ENCODE peak calls at places on chromosomes 4 and X, in four cellular contexts. Z is GM12865, N is brain microvascular endothelial cell, K is choroid plexus epithelial cell. B is an unnamed sample.

GRCh38 chr4:1331591-1332353 is 15.2 kb upstream of the UVSSA start:
- DNase-seq in Z (no peak), K (peak), N (no peak), B (no peak)

GRCh38 chrX:12709047-12709446 is 82.2 kb upstream of the PRPS2 start:
- DNase-seq in K (peak), N (no peak), Z (no peak), B (peak)

GRCh38 chrX:47751670-47752069 is 85.0 kb upstream of the ZNF81 start:
- DNase-seq in K (peak), N (no peak), Z (peak), B (no peak)

GRCh38 chr4:77854431-77855111 is 8.1 kb upstream of the MRPL1 start:
- DNase-seq in N (no peak), K (no peak), Z (no peak), B (no peak)

GRCh38 chr4:129453524-129453923 is 357.6 kb downstream of the C4orf33 start:
- DNase-seq in N (no peak), K (no peak), Z (no peak), B (no peak)

GRCh38 chrX:32530802-32531403 is 680.4 kb downstream of the DMD start:
- DNase-seq in Z (peak), N (peak), K (peak), B (peak)

GRCh38 chrX:151753313-151754041 is 18.9 kb downstream of the CNGA2 start:
- DNase-seq in Z (peak), K (peak), N (peak), B (peak)

GRCh38 chrX:145936769-145937168 is 119.1 kb downstream of the SLITRK2 start:
- DNase-seq in K (no peak), N (no peak), Z (no peak), B (no peak)

GRCh38 chr4:173528378-173529321 is 1.4 kb downstream of the HAND2 start:
- DNase-seq in K (no peak), N (no peak), Z (no peak), B (no peak)

GRCh38 chr4:171676555-171677215 is 136.5 kb upstream of the GALNTL6 start:
- DNase-seq in Z (peak), K (no peak), N (no peak), B (no peak)

GRCh38 chr4:107213410-107213809 is 177.3 kb upstream of the DKK2 start:
- DNase-seq in K (no peak), N (no peak), Z (no peak), B (no peak)
- TF ChIP-seq CTCF in K (no peak), N (no peak), Z (no peak), B (no peak)

GRCh38 chr4:114807759-114808404 is 209.3 kb downstream of the UGT8 start:
- DNase-seq in Z (peak), N (peak), K (peak), B (no peak)
- TF ChIP-seq CTCF in Z (peak), N (peak), K (peak), B (peak)

GRCh38 chr4:13403833-13404232 is 80.3 kb downstream of the RAB28 start:
- DNase-seq in N (no peak), Z (no peak), K (no peak), B (no peak)
- TF ChIP-seq CTCF in N (no peak), Z (no peak), K (peak), B (no peak)

DNA sequence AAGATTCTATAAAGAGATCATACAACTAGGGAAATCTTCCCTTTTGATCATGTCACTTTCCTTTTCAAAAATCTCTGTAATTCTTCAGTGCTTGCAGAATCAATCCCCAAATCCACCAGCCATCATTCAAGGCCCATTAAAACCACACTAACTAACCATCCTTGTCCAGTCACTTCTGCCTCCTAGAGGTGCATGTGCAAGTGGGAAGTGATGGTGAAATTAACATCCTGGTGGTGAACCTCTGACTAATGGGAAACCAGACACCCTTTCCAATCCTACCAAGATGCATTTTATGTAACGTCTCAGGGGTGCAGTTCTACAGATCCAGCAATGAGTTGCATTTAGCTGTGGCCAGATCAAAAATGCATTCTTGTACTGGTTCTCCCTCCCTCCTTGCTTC is 341.8 kb downstream of the RAPGEF2 start:
- DNase-seq in N (peak), K (peak), Z (no peak), B (no peak)
- TF ChIP-seq CTCF in N (peak), K (peak), Z (no peak), B (peak)

GRCh38 chrX:29617725-29618124 is 597.6 kb upstream of the MAGEB2 start:
- DNase-seq in Z (peak), N (no peak), K (peak), B (no peak)
- TF ChIP-seq CTCF in Z (no peak), N (peak), K (peak), B (peak)

GRCh38 chrX:21756785-21757529 is 959 bp downstream of the SMPX start:
- DNase-seq in N (no peak), K (no peak), Z (no peak), B (no peak)
- TF ChIP-seq CTCF in N (no peak), K (no peak), Z (no peak), B (no peak)

DNA sequence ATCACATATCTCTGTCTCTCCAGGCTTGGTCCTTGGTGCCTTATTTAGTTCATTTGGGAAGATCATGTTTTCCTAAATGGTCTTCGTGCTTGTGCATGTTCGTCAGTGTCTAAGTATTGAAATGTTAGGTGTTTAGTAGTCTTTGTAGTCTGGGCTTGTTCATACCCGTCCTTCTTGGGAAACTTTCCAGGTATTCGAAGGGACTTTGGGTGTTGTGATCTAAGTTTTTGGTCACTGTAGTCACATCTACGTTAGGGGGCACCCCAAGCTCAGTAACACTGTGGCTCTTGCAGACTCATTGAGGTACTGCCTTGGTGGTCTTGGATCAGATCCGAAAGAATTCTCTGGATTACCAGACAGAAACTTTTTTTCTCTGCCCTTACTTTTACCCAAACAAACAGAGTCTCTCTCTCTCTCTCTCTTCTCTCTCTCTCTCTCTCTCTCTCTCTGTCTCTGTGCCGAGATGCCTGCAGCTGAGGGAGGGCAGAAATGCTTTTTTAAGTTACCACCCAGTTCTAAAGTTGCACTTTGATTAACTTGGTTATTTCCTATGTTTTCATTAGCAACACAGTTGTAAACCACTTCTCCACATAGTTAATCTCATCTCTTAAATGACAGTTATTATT is 67.6 kb upstream of the SLC7A3 start:
- DNase-seq in K (peak), Z (peak), N (peak), B (peak)
- TF ChIP-seq CTCF in K (peak), Z (peak), N (peak), B (peak)

DNA sequence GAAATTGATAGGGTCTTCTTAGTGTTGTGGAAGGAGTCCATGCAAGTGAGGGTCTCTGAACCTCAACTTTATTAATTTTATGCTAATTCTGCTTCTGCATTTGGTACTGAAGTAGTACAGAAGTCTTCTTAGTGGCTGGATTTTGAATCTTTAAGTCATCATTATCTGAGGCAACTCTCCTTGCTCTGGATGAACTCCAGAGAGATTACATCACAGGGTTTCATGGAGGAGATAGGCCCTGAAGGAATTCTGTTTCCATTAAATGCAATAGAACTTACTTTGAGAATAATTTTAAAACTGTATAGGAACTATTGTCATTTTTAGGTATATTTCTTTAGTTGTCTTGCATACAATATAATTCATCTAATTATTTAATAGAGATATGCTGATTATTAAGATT is 451.2 kb downstream of the FAT4 start:
- DNase-seq in K (peak), N (no peak), Z (no peak), B (no peak)
- TF ChIP-seq CTCF in K (no peak), N (no peak), Z (no peak), B (no peak)

GRCh38 chr4:165112258-165113156 is at the start of gene TMEM192:
- DNase-seq in K (peak), Z (peak), N (peak), B (peak)
- TF ChIP-seq CTCF in K (peak), Z (peak), N (peak), B (peak)

DNA sequence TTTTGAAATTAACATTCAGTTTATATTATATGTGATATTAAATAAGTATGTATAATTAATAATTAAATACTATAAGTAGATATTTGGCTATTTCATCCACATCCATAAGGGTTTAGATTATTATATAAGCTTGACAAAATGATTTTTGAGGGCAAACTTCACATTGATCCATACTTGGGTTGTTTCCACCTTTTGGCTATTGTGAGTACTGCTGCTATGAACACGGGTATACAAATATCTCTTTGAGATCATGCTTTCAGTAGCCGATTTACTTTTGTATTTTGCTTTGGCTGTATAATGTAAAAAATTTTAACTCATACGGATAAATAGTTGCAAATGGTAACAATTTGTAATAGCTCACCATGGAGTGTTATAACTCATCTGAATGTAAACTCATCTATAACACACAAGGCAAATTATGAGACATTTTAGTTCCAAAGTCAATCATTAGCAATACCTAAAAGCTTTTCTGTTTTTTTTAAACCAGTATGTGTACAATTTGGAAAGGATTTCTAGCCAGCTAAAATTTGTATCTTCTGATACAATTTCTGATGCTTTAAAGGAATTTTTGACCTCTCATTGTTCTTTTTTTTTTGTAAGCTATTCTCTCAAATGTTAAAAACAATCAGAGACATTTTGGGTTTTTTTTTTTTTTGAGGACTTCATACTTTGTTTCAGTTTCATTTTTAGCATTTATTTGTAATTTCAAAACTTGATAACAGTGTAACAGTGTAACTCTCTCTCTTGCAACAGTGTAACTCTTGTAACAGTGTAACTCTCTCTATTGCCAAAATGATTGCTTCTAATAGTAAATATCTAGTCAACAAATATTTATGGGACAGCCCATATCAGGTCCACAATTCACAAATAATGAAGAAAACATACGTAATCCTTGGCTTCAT is 51.8 kb upstream of the ARX start:
- DNase-seq in K (no peak), N (no peak), Z (no peak), B (no peak)
- TF ChIP-seq CTCF in K (no peak), N (no peak), Z (no peak), B (peak)

B was measured in neural crest cell.